ENCODE peak calls at places on chromosomes 11 and 22, in nine cellular contexts. Z, X, F, D, T, U, O, V and P are unnamed samples.

GRCh38 chr22:42500836-42501179 is 18.8 kb downstream of the RRP7A start:
- DNase-seq in Z (no peak), X (no peak), F (no peak), D (no peak), T (no peak), U (no peak), O (no peak), V (no peak), P (no peak)

GRCh38 chr22:42644422-42645340 is 4.3 kb upstream of the ATP5MGL start:
- DNase-seq in Z (no peak), X (no peak), F (no peak), D (peak), T (no peak), U (no peak), O (peak), V (no peak), P (no peak)

GRCh38 chr11:34270711-34271110 is 87.1 kb downstream of the ABTB2 start:
- DNase-seq in Z (no peak), X (no peak), F (no peak), D (no peak), T (no peak), U (no peak), O (no peak), V (no peak), P (no peak)

GRCh38 chr22:19495562-19496323 is 16.0 kb downstream of the CDC45 start:
- DNase-seq in Z (no peak), X (no peak), F (peak), D (peak), T (no peak), U (peak), O (peak), V (no peak), P (no peak)

GRCh38 chr22:50218996-50219727 is 18.4 kb downstream of the SELENOO start:
- DNase-seq in Z (no peak), X (peak), F (peak), D (peak), T (no peak), U (peak), O (peak), V (no peak), P (peak)

GRCh38 chr22:17910561-17911311 is 113.6 kb downstream of the MICAL3 start:
- DNase-seq in Z (peak), X (peak), F (peak), D (peak), T (no peak), U (peak), O (peak), V (peak), P (no peak)

GRCh38 chr22:36291831-36292740 is 39.2 kb downstream of the APOL1 start:
- DNase-seq in Z (no peak), X (no peak), F (no peak), D (no peak), T (no peak), U (no peak), O (no peak), V (no peak), P (no peak)

GRCh38 chr22:23305922-23306374 is 125.6 kb downstream of the BCR start:
- DNase-seq in Z (no peak), X (no peak), F (peak), D (peak), T (no peak), U (no peak), O (peak), V (no peak), P (no peak)

GRCh38 chr11:66857234-66857926 is 516 bp downstream of the LRFN4 start:
- DNase-seq in Z (peak), X (peak), F (no peak), D (no peak), T (no peak), U (peak), O (peak), V (peak), P (peak)
- H3K4me2 ChIP-seq in Z (peak), X (peak), F (peak), D (peak), T (peak), U (peak), O (peak), V (peak), P (peak)

GRCh38 chr22:37335819-37336199 is 53.5 kb downstream of the CYTH4 start:
- DNase-seq in Z (no peak), X (no peak), F (no peak), D (no peak), T (no peak), U (no peak), O (no peak), V (peak), P (no peak)
- H3K4me2 ChIP-seq in Z (peak), X (no peak), F (no peak), D (no peak), T (peak), U (peak), O (no peak), V (peak), P (no peak)

DNA sequence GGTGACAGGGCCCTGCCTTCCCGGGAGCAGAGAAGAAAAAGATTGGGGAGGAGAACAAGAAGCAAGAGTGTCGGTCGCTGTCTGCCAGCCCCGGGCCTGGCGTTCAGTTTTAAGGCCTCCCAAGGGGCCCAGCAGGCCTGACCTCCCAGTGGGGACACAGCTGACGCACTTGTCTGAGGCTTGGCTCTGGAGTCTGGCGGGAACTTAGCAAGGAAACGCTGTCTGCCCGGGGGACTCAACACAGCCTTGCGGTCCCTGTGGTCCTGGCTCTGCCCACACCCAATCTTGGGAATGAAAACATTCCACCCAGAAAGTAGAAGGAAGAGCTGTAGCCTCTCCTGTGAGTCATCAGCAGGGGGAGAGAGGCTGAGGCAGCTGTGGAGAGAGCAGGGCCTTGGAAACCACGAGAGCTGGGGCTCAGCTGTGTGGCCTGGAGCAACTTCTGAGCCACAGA is 54.4 kb downstream of the TRAF6 start:
- DNase-seq in Z (peak), X (peak), F (peak), D (peak), T (peak), U (peak), O (peak), V (peak), P (peak)
- H3K4me2 ChIP-seq in Z (peak), X (peak), F (peak), D (peak), T (peak), U (no peak), O (peak), V (peak), P (no peak)

GRCh38 chr22:24390576-24390975 is 36.8 kb upstream of the ADORA2A start:
- DNase-seq in Z (no peak), X (no peak), F (no peak), D (no peak), T (no peak), U (no peak), O (peak), V (no peak), P (no peak)

GRCh38 chr22:24390156-24390555 is 37.2 kb upstream of the ADORA2A start:
- DNase-seq in Z (no peak), X (no peak), F (no peak), D (no peak), T (no peak), U (no peak), O (no peak), V (no peak), P (no peak)

GRCh38 chr22:24391836-24392217 is 35.6 kb upstream of the ADORA2A start:
- DNase-seq in Z (no peak), X (no peak), F (peak), D (no peak), T (peak), U (no peak), O (peak), V (no peak), P (no peak)

GRCh38 chr22:24392218-24392931 is 35.0 kb upstream of the ADORA2A start:
- DNase-seq in Z (no peak), X (no peak), F (no peak), D (no peak), T (no peak), U (no peak), O (peak), V (no peak), P (no peak)

DNA sequence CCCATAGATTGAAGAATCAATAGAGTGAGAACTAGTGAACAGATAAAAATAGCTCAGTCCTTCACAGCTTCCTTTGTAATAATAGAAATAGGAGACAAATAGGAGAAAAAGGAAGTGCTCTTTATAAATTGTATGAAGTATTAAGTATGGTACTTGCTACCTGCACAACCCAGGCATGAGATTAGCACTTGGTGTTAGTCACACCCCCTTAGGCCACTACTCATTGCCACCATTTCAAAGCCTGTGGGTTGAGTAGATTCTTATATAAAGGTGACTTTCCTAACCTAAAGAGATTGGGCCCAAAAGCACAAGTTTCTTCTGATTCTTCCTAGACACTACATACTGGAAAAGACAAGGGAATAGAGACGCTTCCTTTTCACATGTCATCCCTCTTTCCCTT is 37.7 kb upstream of the ADORA2A start:
- DNase-seq in Z (no peak), X (no peak), F (no peak), D (no peak), T (no peak), U (no peak), O (no peak), V (no peak), P (no peak)
- H3K4me2 ChIP-seq in Z (no peak), X (no peak), F (no peak), D (no peak), T (no peak), U (no peak), O (no peak), V (no peak), P (no peak)

DNA sequence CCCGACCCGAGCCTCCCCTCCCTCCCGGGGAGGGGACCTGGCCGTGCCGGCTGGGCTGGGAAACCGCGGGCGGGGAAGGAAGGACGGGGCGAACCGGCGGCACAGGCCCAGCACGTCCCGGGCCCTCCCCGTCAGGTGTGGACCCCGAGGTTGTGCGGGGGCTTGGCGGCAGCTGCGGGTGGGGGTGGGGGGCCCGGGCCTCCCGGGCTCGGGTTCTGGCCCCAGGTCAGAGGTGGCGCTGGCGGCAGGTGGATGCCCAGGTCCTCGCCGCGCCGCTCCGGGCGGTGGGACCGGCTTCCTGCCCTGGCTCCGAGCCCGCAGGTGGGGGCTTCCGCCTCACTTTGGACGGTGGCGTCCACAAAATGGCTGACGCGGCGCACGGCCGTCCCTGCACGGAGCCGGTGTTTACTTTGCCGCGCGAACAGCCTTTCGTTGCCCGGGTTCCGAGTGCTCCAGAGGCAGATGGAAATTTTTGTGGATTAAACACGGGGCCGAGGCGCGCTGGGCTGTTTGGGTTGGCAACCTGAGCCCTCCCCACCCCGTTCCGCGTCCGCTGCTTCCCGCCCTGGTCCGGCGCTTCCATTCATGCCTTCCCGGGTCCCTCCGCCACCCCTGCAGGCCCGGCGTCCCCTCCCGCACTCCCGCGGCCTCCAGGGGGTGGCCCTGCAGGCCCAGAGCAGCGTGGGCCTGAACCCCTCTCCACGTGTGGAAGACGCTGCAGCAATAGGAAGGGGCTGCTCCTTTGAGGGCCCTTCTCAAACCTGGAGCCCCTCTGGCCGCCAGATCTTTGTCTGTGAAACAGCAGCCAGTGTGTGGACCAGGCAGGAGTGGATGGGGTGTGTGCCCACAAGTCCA is 92.0 kb upstream of the KCNQ1OT1 start:
- DNase-seq in Z (no peak), X (no peak), F (no peak), D (no peak), T (no peak), U (peak), O (no peak), V (no peak), P (no peak)
- H3K4me2 ChIP-seq in Z (no peak), X (no peak), F (no peak), D (no peak), T (no peak), U (peak), O (no peak), V (no peak), P (no peak)

DNA sequence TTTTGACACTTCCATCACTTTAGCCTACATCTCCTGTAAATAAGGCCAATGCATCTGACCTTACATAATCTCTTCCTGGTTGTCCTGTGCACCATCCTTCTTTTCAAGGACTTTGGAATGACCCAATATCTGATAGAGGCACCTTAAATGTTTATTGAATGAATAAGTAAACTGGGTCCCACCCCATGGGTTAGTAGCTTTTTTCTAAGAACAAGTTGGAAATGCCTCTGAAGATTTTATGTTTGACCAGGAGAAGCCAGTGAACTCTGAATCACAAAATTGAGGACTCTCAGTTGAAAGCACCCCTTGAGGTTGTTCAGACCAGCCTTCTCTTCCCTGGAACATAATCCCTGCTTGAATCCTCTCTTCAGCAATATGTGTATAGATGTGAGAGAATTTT is 1.4 kb downstream of the RNF185 start:
- DNase-seq in Z (no peak), X (no peak), F (no peak), D (no peak), T (no peak), U (no peak), O (peak), V (no peak), P (no peak)
- H3K4me2 ChIP-seq in Z (peak), X (peak), F (peak), D (peak), T (peak), U (peak), O (peak), V (peak), P (peak)

DNA sequence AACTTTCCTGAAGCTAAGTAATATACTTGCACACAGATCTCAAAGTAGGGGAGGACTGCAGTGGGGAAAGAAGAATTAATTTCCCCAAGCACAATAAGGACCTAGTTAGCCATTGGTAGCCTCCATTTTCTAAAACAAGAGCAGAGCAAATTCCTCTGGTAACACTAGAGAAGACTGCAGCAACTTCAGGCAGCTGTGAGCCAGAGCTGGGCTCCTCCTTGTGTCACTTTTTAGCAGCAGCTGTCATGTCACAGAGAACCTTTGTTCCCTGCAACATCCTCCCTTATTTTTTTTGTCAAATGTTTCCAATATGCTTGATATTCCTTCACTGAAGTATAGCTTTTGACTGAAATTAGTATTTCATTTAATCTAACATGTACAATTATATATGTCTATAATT is 54.4 kb downstream of the RRAS2 start:
- DNase-seq in Z (no peak), X (no peak), F (no peak), D (no peak), T (no peak), U (peak), O (no peak), V (peak), P (peak)
- H3K4me2 ChIP-seq in Z (no peak), X (no peak), F (no peak), D (no peak), T (no peak), U (no peak), O (no peak), V (peak), P (no peak)